ENCODE peak calls at places on chromosomes 13 and 19, in four cellular contexts. Q, O, E and P are unnamed samples.

GRCh38 chr19:16330368-16330801 is 5.8 kb downstream of the KLF2 start:
- DNase-seq in E (no peak), Q (peak; percentile 93), O (peak; percentile 94), P (peak; percentile 65)

GRCh38 chr13:72567566-72567965 is 159.9 kb downstream of the MZT1 start:
- DNase-seq in E (no peak), O (no peak), Q (no peak), P (no peak)

GRCh38 chr13:104832265-104832664 is 1703.2 kb downstream of the EFNB2 start:
- DNase-seq in O (no peak), E (no peak), Q (no peak), P (no peak)

GRCh38 chr13:38366954-38367645 is 17.4 kb downstream of the UFM1 start:
- DNase-seq in O (no peak), E (no peak), Q (no peak), P (peak; percentile 20)

GRCh38 chr13:27619711-27620376 is 485 bp downstream of the LNX2 start:
- DNase-seq in Q (peak; percentile 43), E (peak; percentile 57), O (peak; percentile 25), P (no peak)

GRCh38 chr19:28313633-28314032 is 899.3 kb downstream of the UQCRFS1 start:
- DNase-seq in Q (no peak), E (no peak), O (no peak), P (no peak)

GRCh38 chr19:39406656-39407393 is at the start of gene ZFP36:
- DNase-seq in O (peak; percentile 87), Q (peak; percentile 87), E (peak; percentile 85), P (peak; percentile 100)

GRCh38 chr19:28862238-28862637 is 350.7 kb downstream of the UQCRFS1 start:
- DNase-seq in Q (no peak), O (no peak), E (no peak), P (no peak)

GRCh38 chr19:13099073-13099999 is 3.3 kb downstream of the LYL1 start:
- DNase-seq in Q (peak; percentile 74), E (peak; percentile 61), O (peak; percentile 75), P (no peak)

GRCh38 chr13:29589234-29589633 is 6.3 kb downstream of the SLC7A1 start:
- DNase-seq in E (no peak), Q (no peak), O (no peak), P (no peak)

GRCh38 chr13:49569993-49570689 is 15.2 kb downstream of the RCBTB1 start:
- DNase-seq in E (no peak), O (no peak), Q (no peak), P (no peak)

GRCh38 chr13:98014766-98015165 is 61.3 kb downstream of the IPO5 start:
- DNase-seq in O (no peak), Q (no peak), E (no peak), P (no peak)

GRCh38 chr19:52494518-52494917 is 33.0 kb upstream of the ZNF808 start:
- DNase-seq in E (no peak), Q (no peak), O (no peak), P (no peak)

GRCh38 chr13:19838726-19839342 is 24.6 kb downstream of the ZMYM5 start:
- DNase-seq in E (no peak), Q (no peak), O (no peak), P (no peak)

GRCh38 chr13:89748716-89749115 is 1598.8 kb upstream of the MIR17HG start:
- DNase-seq in E (no peak), Q (no peak), O (no peak), P (no peak)

GRCh38 chr13:58144616-58145015 is 513.1 kb downstream of the PCDH17 start:
- DNase-seq in O (no peak), E (no peak), Q (no peak), P (no peak)

GRCh38 chr19:3766520-3766919 is 4.0 kb downstream of the MRPL54 start:
- DNase-seq in Q (no peak), O (no peak), E (no peak), P (no peak)

GRCh38 chr19:48190288-48191284 is 20.1 kb downstream of the ZSWIM9 start:
- DNase-seq in O (peak; percentile 63), Q (peak; percentile 67), E (peak; percentile 42), P (no peak)

GRCh38 chr19:18013621-18014111 is 5.7 kb downstream of the ARRDC2 start:
- DNase-seq in O (no peak), Q (no peak), E (no peak), P (no peak)

GRCh38 chr19:3538965-3539742 is at the start of gene TEKTIP1:
- DNase-seq in O (no peak), Q (peak; percentile 15), E (no peak), P (no peak)

GRCh38 chr19:34317311-34317927 is 47.6 kb upstream of the GPI start:
- DNase-seq in O (peak; percentile 17), E (no peak), Q (no peak), P (no peak)

GRCh38 chr19:7506385-7507328 is 9.2 kb upstream of the ZNF358 start:
- DNase-seq in E (peak; percentile 37), O (no peak), Q (no peak), P (peak; percentile 94)

GRCh38 chr13:101267656-101268055 is 148.7 kb downstream of the NALCN start:
- DNase-seq in Q (no peak), O (no peak), E (no peak), P (no peak)

GRCh38 chr19:11539495-11540365 is 1.1 kb downstream of the CNN1 start:
- DNase-seq in Q (no peak), O (no peak), E (no peak), P (no peak)

GRCh38 chr19:16871870-16872269 is 16.9 kb upstream of the F2RL3 start:
- DNase-seq in E (no peak), Q (no peak), O (no peak), P (no peak)

GRCh38 chr19:43777163-43777700 is 3.5 kb downstream of the KCNN4 start:
- DNase-seq in E (no peak), O (peak; percentile 33), Q (no peak), P (no peak)

GRCh38 chr13:110302154-110302553 is 4.8 kb downstream of the COL4A1 start:
- DNase-seq in E (no peak), O (no peak), Q (no peak), P (no peak)

GRCh38 chr13:42722883-42723539 is 58.4 kb upstream of the FAM216B start:
- DNase-seq in O (no peak), E (no peak), Q (no peak), P (no peak)

GRCh38 chr19:2540646-2541454 is 64.9 kb downstream of the GADD45B start:
- DNase-seq in Q (no peak), E (peak; percentile 89), O (no peak), P (no peak)

GRCh38 chr13:97855570-97855970 is 97.9 kb upstream of the IPO5 start:
- DNase-seq in E (peak; percentile 38), O (no peak), Q (no peak), P (peak; percentile 18)

GRCh38 chr19:13153627-13154240 is 3.5 kb downstream of the IER2 start:
- DNase-seq in Q (peak; percentile 39), O (peak; percentile 12), E (peak; percentile 49), P (no peak)

GRCh38 chr19:54420383-54421168 is 5.3 kb downstream of the TTYH1 start:
- DNase-seq in E (peak; percentile 47), O (no peak), Q (no peak), P (no peak)

GRCh38 chr19:35756373-35757230 is at the start of gene HSPB6:
- DNase-seq in O (no peak), E (peak; percentile 37), Q (peak; percentile 15), P (no peak)

GRCh38 chr19:23817519-23817918 is 58.8 kb upstream of the ZNF681 start:
- DNase-seq in E (no peak), Q (peak; percentile 39), O (peak; percentile 23), P (no peak)

GRCh38 chr13:80604094-80604493 is 263.2 kb upstream of the SPRY2 start:
- DNase-seq in Q (no peak), E (no peak), O (no peak), P (no peak)

GRCh38 chr19:11273989-11274388 is 11.7 kb upstream of the DOCK6 start:
- DNase-seq in O (no peak), E (no peak), Q (no peak), P (no peak)